ENCODE peak calls at places on chromosomes 4 and X, in ten cellular contexts. S is right atrium auricular region, X is posterior vena cava, A is GM12878, Q is NCI-H187, K is fibroblast of mammary gland, P is transverse colon, H is aorta, Y is T-cell, Z is Right ventricle myocardium superior. R is an unnamed sample.

GRCh38 chr4:81605278-81605677 is 133.6 kb upstream of the RASGEF1B start:
- DNase-seq in S (no peak), X (no peak), A (no peak), Q (no peak), K (no peak), P (no peak), H (no peak), Y (no peak), Z (no peak), R (no peak)

GRCh38 chr4:100299019-100299418 is 108.8 kb upstream of the DDIT4L start:
- DNase-seq in S (no peak), X (no peak), A (no peak), Q (no peak), K (peak; percentile 100), P (no peak), H (no peak), Y (no peak), Z (no peak), R (no peak)

GRCh38 chr4:53928825-53929224 is 135.6 kb downstream of the CHIC2 start:
- DNase-seq in S (no peak), X (no peak), A (no peak), Q (no peak), K (peak; percentile 74), P (no peak), H (no peak), Y (no peak), Z (no peak), R (no peak)

GRCh38 chr4:140789752-140790151 is 33.6 kb upstream of the TBC1D9 start:
- DNase-seq in S (no peak), X (no peak), A (no peak), Q (no peak), K (peak; percentile 44), P (no peak), H (no peak), Y (no peak), Z (no peak), R (no peak)

GRCh38 chr4:18318682-18319410 is 297.3 kb upstream of the LCORL start:
- DNase-seq in S (peak; percentile 60), X (peak; percentile 79), A (no peak), Q (no peak), K (peak; percentile 2), P (no peak), H (no peak), Y (no peak), Z (peak; percentile 61), R (peak; percentile 24)

GRCh38 chrX:149222040-149222439 is 283.1 kb downstream of the IDS start:
- DNase-seq in S (no peak), X (no peak), A (no peak), Q (no peak), K (no peak), P (no peak), H (no peak), Y (no peak), Z (no peak), R (no peak)

GRCh38 chrX:77617206-77617605 is 168.8 kb downstream of the ATRX start:
- DNase-seq in S (no peak), X (no peak), A (no peak), Q (no peak), K (no peak), P (no peak), H (no peak), Y (no peak), Z (no peak), R (no peak)

GRCh38 chr4:112057479-112057878 is 87.8 kb upstream of the FAM241A start:
- DNase-seq in S (no peak), X (no peak), A (no peak), Q (no peak), K (no peak), P (no peak), H (no peak), Y (no peak), Z (no peak), R (no peak)

GRCh38 chr4:113003841-113004240 is 45.6 kb upstream of the ANK2 start:
- DNase-seq in S (no peak), X (no peak), A (no peak), Q (no peak), K (peak; percentile 59), P (no peak), H (no peak), Y (no peak), Z (no peak), R (no peak)

GRCh38 chr4:54800831-54801530 is 143.2 kb downstream of the KIT start:
- DNase-seq in S (no peak), X (no peak), A (no peak), Q (peak; percentile 2), K (no peak), P (no peak), H (no peak), Y (no peak), Z (no peak), R (no peak)

GRCh38 chr4:169334335-169334734 is 63.6 kb upstream of the SH3RF1 start:
- DNase-seq in S (no peak), X (no peak), A (no peak), Q (no peak), K (no peak), P (no peak), H (no peak), Y (no peak), Z (no peak), R (no peak)

GRCh38 chrX:73944582-73944947 is 359.4 kb upstream of the ZCCHC13 start:
- DNase-seq in S (no peak), X (no peak), A (no peak), Q (no peak), K (peak; percentile 24), P (no peak), H (no peak), Y (no peak), Z (no peak), R (no peak)

GRCh38 chr4:47612116-47613023 is 127.3 kb downstream of the ATP10D start:
- DNase-seq in S (no peak), X (no peak), A (no peak), Q (no peak), K (peak; percentile 24), P (no peak), H (no peak), Y (no peak), Z (no peak), R (no peak)

GRCh38 chr4:176778063-176778462 is 14.7 kb downstream of the VEGFC start:
- DNase-seq in S (no peak), X (no peak), A (no peak), Q (no peak), K (peak; percentile 80), P (no peak), H (no peak), Y (no peak), Z (no peak), R (no peak)

GRCh38 chrX:136598631-136599030 is 49.3 kb upstream of the CD40LG start:
- DNase-seq in S (no peak), X (no peak), A (no peak), Q (no peak), K (no peak), P (no peak), H (no peak), Y (no peak), Z (no peak), R (no peak)

GRCh38 chrX:49176421-49177326 is 5.0 kb downstream of the PLP2 start:
- DNase-seq in S (no peak), X (peak; percentile 83), A (no peak), Q (no peak), K (no peak), P (no peak), H (no peak), Y (no peak), Z (peak; percentile 57), R (peak; percentile 38)

GRCh38 chrX:36414056-36414455 is 494.5 kb downstream of the CFAP47 start:
- DNase-seq in S (no peak), X (no peak), A (no peak), Q (no peak), K (no peak), P (no peak), H (no peak), Y (no peak), Z (no peak), R (no peak)

GRCh38 chr4:99945718-99946345 is 586 bp downstream of the DNAJB14 start:
- DNase-seq in S (no peak), X (no peak), A (no peak), Q (no peak), K (peak; percentile 20), P (no peak), H (peak; percentile 81), Y (no peak), Z (peak; percentile 55), R (peak; percentile 5)